ENCODE peak calls at places on chromosomes 3 and 15, in five cellular contexts. One of them, this sample, is unnamed.

GRCh38 chr3:2274531-2274930 is 175.9 kb downstream of the CNTN4 start:
- DNase-seq in HEK293T: no peak
- DNase-seq in Daoy: no peak
- DNase-seq in heart right ventricle: no peak
- DNase-seq in GM13976: no peak
- DNase-seq in this sample: no peak

GRCh38 chr3:197364410-197365071 is 66.1 kb upstream of the DLG1 start:
- DNase-seq in HEK293T: no peak
- DNase-seq in Daoy: peak; percentile 63
- DNase-seq in heart right ventricle: no peak
- DNase-seq in GM13976: no peak
- DNase-seq in this sample: no peak

GRCh38 chr3:152471814-152472605 is 203.3 kb downstream of the MBNL1 start:
- DNase-seq in HEK293T: peak; percentile 40
- DNase-seq in Daoy: peak; percentile 65
- DNase-seq in heart right ventricle: peak; percentile 80
- DNase-seq in GM13976: peak; percentile 37
- DNase-seq in this sample: peak; percentile 63

GRCh38 chr3:178810173-178810572 is 261.4 kb downstream of the ZMAT3 start:
- DNase-seq in HEK293T: no peak
- DNase-seq in Daoy: no peak
- DNase-seq in heart right ventricle: peak; percentile 11
- DNase-seq in GM13976: no peak
- DNase-seq in this sample: no peak

GRCh38 chr3:43957553-43957952 is 266.8 kb downstream of the ABHD5 start:
- DNase-seq in HEK293T: no peak
- DNase-seq in Daoy: no peak
- DNase-seq in heart right ventricle: no peak
- DNase-seq in GM13976: peak; percentile 57
- DNase-seq in this sample: no peak

GRCh38 chr3:100059472-100059871 is 54.8 kb downstream of the FILIP1L start:
- DNase-seq in HEK293T: no peak
- DNase-seq in Daoy: no peak
- DNase-seq in heart right ventricle: no peak
- DNase-seq in GM13976: no peak
- DNase-seq in this sample: no peak

GRCh38 chr15:79494392-79494909 is 62.3 kb downstream of the MINAR1 start:
- DNase-seq in HEK293T: no peak
- DNase-seq in Daoy: no peak
- DNase-seq in heart right ventricle: no peak
- DNase-seq in GM13976: no peak
- DNase-seq in this sample: no peak

GRCh38 chr3:35677797-35678196 is 38.5 kb downstream of the ARPP21 start:
- DNase-seq in HEK293T: no peak
- DNase-seq in Daoy: no peak
- DNase-seq in heart right ventricle: no peak
- DNase-seq in GM13976: no peak
- DNase-seq in this sample: no peak

GRCh38 chr15:81155375-81156218 is 21.5 kb downstream of the CFAP161 start:
- DNase-seq in HEK293T: peak; percentile 57
- DNase-seq in Daoy: peak; percentile 25
- DNase-seq in heart right ventricle: peak; percentile 45
- DNase-seq in GM13976: peak; percentile 53
- DNase-seq in this sample: no peak

GRCh38 chr15:28105793-28106192 is 6.7 kb upstream of the OCA2 start:
- DNase-seq in HEK293T: no peak
- DNase-seq in Daoy: no peak
- DNase-seq in heart right ventricle: no peak
- DNase-seq in GM13976: no peak
- DNase-seq in this sample: no peak

GRCh38 chr3:124833710-124834332 is 53.3 kb downstream of the ITGB5 start:
- DNase-seq in HEK293T: no peak
- DNase-seq in Daoy: no peak
- DNase-seq in heart right ventricle: no peak
- DNase-seq in GM13976: no peak
- DNase-seq in this sample: peak; percentile 65

GRCh38 chr3:184814214-184814613 is 2.2 kb downstream of the VPS8 start:
- DNase-seq in HEK293T: no peak
- DNase-seq in Daoy: no peak
- DNase-seq in heart right ventricle: no peak
- DNase-seq in GM13976: no peak
- DNase-seq in this sample: no peak

GRCh38 chr15:67267951-67268941 is 13.7 kb downstream of the IQCH start:
- DNase-seq in HEK293T: no peak
- DNase-seq in Daoy: no peak
- DNase-seq in heart right ventricle: no peak
- DNase-seq in GM13976: no peak
- DNase-seq in this sample: no peak

GRCh38 chr15:71237456-71238188 is 122.4 kb downstream of the THSD4 start:
- DNase-seq in HEK293T: no peak
- DNase-seq in Daoy: peak; percentile 95
- DNase-seq in heart right ventricle: peak; percentile 78
- DNase-seq in GM13976: no peak
- DNase-seq in this sample: peak; percentile 83

This sample was measured in islet precursor cell.